ENCODE peak calls at places on chromosomes 2 and 18, in nine cellular contexts. One of them, this sample, is unnamed.

GRCh38 chr2:194735837-194736542 is 921.0 kb upstream of the SLC39A10 start:
- DNase-seq in B cell: no peak
- DNase-seq in HEK293T: no peak
- DNase-seq in RWPE1: peak
- DNase-seq in DMS 273 treated with DMSO at 0.1 percent for 48 hours: no peak
- DNase-seq in C1 segment of cervical spinal cord: no peak
- DNase-seq in GM04504: no peak
- DNase-seq in GM13976: no peak
- DNase-seq in stimulated activated naive B cell treated with anti-CD40 and anti-IgM and Interleukin-4, amounts not matched to agents 10 μg/mL and 1 μg/mL and 100 μg/mL, for 72 hours: no peak
- DNase-seq in this sample: no peak

GRCh38 chr2:8169443-8169842 is 512.4 kb upstream of the ID2 start:
- DNase-seq in B cell: no peak
- DNase-seq in HEK293T: no peak
- DNase-seq in RWPE1: no peak
- DNase-seq in DMS 273 treated with DMSO at 0.1 percent for 48 hours: no peak
- DNase-seq in C1 segment of cervical spinal cord: no peak
- DNase-seq in GM04504: peak
- DNase-seq in GM13976: no peak
- DNase-seq in stimulated activated naive B cell treated with anti-CD40 and anti-IgM and Interleukin-4, amounts not matched to agents 10 μg/mL and 1 μg/mL and 100 μg/mL, for 72 hours: no peak
- DNase-seq in this sample: no peak

GRCh38 chr2:19158211-19158610 is 200.2 kb downstream of the OSR1 start:
- DNase-seq in B cell: no peak
- DNase-seq in HEK293T: no peak
- DNase-seq in RWPE1: no peak
- DNase-seq in DMS 273 treated with DMSO at 0.1 percent for 48 hours: no peak
- DNase-seq in C1 segment of cervical spinal cord: no peak
- DNase-seq in GM04504: no peak
- DNase-seq in GM13976: no peak
- DNase-seq in stimulated activated naive B cell treated with anti-CD40 and anti-IgM and Interleukin-4, amounts not matched to agents 10 μg/mL and 1 μg/mL and 100 μg/mL, for 72 hours: no peak
- DNase-seq in this sample: no peak

GRCh38 chr2:120964819-120965218 is 229.2 kb downstream of the GLI2 start:
- DNase-seq in B cell: no peak
- DNase-seq in HEK293T: no peak
- DNase-seq in RWPE1: no peak
- DNase-seq in DMS 273 treated with DMSO at 0.1 percent for 48 hours: no peak
- DNase-seq in C1 segment of cervical spinal cord: no peak
- DNase-seq in GM04504: peak
- DNase-seq in GM13976: no peak
- DNase-seq in stimulated activated naive B cell treated with anti-CD40 and anti-IgM and Interleukin-4, amounts not matched to agents 10 μg/mL and 1 μg/mL and 100 μg/mL, for 72 hours: no peak
- DNase-seq in this sample: no peak

GRCh38 chr2:29063646-29064372 is 10.5 kb downstream of the PCARE start:
- DNase-seq in B cell: no peak
- DNase-seq in HEK293T: no peak
- DNase-seq in RWPE1: no peak
- DNase-seq in DMS 273 treated with DMSO at 0.1 percent for 48 hours: no peak
- DNase-seq in C1 segment of cervical spinal cord: no peak
- DNase-seq in GM04504: peak
- DNase-seq in GM13976: no peak
- DNase-seq in stimulated activated naive B cell treated with anti-CD40 and anti-IgM and Interleukin-4, amounts not matched to agents 10 μg/mL and 1 μg/mL and 100 μg/mL, for 72 hours: no peak
- DNase-seq in this sample: no peak

GRCh38 chr2:164913640-164914346 is 41.5 kb downstream of the SLC38A11 start:
- DNase-seq in B cell: peak
- DNase-seq in HEK293T: no peak
- DNase-seq in RWPE1: no peak
- DNase-seq in DMS 273 treated with DMSO at 0.1 percent for 48 hours: peak
- DNase-seq in C1 segment of cervical spinal cord: no peak
- DNase-seq in GM04504: no peak
- DNase-seq in GM13976: no peak
- DNase-seq in stimulated activated naive B cell treated with anti-CD40 and anti-IgM and Interleukin-4, amounts not matched to agents 10 μg/mL and 1 μg/mL and 100 μg/mL, for 72 hours: no peak
- DNase-seq in this sample: no peak

GRCh38 chr2:109020217-109020637 is 31.2 kb upstream of the EDAR start:
- DNase-seq in B cell: no peak
- DNase-seq in HEK293T: no peak
- DNase-seq in RWPE1: no peak
- DNase-seq in DMS 273 treated with DMSO at 0.1 percent for 48 hours: no peak
- DNase-seq in C1 segment of cervical spinal cord: no peak
- DNase-seq in GM04504: peak
- DNase-seq in GM13976: no peak
- DNase-seq in stimulated activated naive B cell treated with anti-CD40 and anti-IgM and Interleukin-4, amounts not matched to agents 10 μg/mL and 1 μg/mL and 100 μg/mL, for 72 hours: no peak
- DNase-seq in this sample: no peak

GRCh38 chr2:133579295-133579694 is 11.0 kb upstream of the NCKAP5 start:
- DNase-seq in B cell: no peak
- DNase-seq in HEK293T: no peak
- DNase-seq in RWPE1: peak
- DNase-seq in DMS 273 treated with DMSO at 0.1 percent for 48 hours: no peak
- DNase-seq in C1 segment of cervical spinal cord: no peak
- DNase-seq in GM04504: no peak
- DNase-seq in GM13976: no peak
- DNase-seq in stimulated activated naive B cell treated with anti-CD40 and anti-IgM and Interleukin-4, amounts not matched to agents 10 μg/mL and 1 μg/mL and 100 μg/mL, for 72 hours: no peak
- DNase-seq in this sample: no peak

GRCh38 chr18:7754725-7755181 is 187.6 kb downstream of the PTPRM start:
- DNase-seq in B cell: no peak
- DNase-seq in HEK293T: no peak
- DNase-seq in RWPE1: no peak
- DNase-seq in DMS 273 treated with DMSO at 0.1 percent for 48 hours: no peak
- DNase-seq in C1 segment of cervical spinal cord: no peak
- DNase-seq in GM04504: no peak
- DNase-seq in GM13976: no peak
- DNase-seq in stimulated activated naive B cell treated with anti-CD40 and anti-IgM and Interleukin-4, amounts not matched to agents 10 μg/mL and 1 μg/mL and 100 μg/mL, for 72 hours: no peak
- DNase-seq in this sample: no peak

GRCh38 chr2:174485763-174486613 is 841 bp downstream of the GPR155 start:
- DNase-seq in B cell: peak
- DNase-seq in HEK293T: peak
- DNase-seq in RWPE1: no peak
- DNase-seq in DMS 273 treated with DMSO at 0.1 percent for 48 hours: peak
- DNase-seq in C1 segment of cervical spinal cord: peak
- DNase-seq in GM04504: no peak
- DNase-seq in GM13976: peak
- DNase-seq in stimulated activated naive B cell treated with anti-CD40 and anti-IgM and Interleukin-4, amounts not matched to agents 10 μg/mL and 1 μg/mL and 100 μg/mL, for 72 hours: no peak
- DNase-seq in this sample: no peak

GRCh38 chr2:109499549-109499948 is 114.2 kb downstream of the SEPTIN10 start:
- DNase-seq in B cell: no peak
- DNase-seq in HEK293T: no peak
- DNase-seq in RWPE1: no peak
- DNase-seq in DMS 273 treated with DMSO at 0.1 percent for 48 hours: no peak
- DNase-seq in C1 segment of cervical spinal cord: no peak
- DNase-seq in GM04504: no peak
- DNase-seq in GM13976: no peak
- DNase-seq in stimulated activated naive B cell treated with anti-CD40 and anti-IgM and Interleukin-4, amounts not matched to agents 10 μg/mL and 1 μg/mL and 100 μg/mL, for 72 hours: no peak
- DNase-seq in this sample: no peak

GRCh38 chr2:201235865-201236811 is 24.2 kb upstream of the CASP8 start:
- DNase-seq in B cell: peak
- DNase-seq in HEK293T: peak
- DNase-seq in RWPE1: peak
- DNase-seq in DMS 273 treated with DMSO at 0.1 percent for 48 hours: no peak
- DNase-seq in C1 segment of cervical spinal cord: peak
- DNase-seq in GM04504: peak
- DNase-seq in GM13976: peak
- DNase-seq in stimulated activated naive B cell treated with anti-CD40 and anti-IgM and Interleukin-4, amounts not matched to agents 10 μg/mL and 1 μg/mL and 100 μg/mL, for 72 hours: no peak
- DNase-seq in this sample: no peak

GRCh38 chr18:79510046-79510685 is 114.4 kb downstream of the NFATC1 start:
- DNase-seq in B cell: no peak
- DNase-seq in HEK293T: no peak
- DNase-seq in RWPE1: no peak
- DNase-seq in DMS 273 treated with DMSO at 0.1 percent for 48 hours: no peak
- DNase-seq in C1 segment of cervical spinal cord: no peak
- DNase-seq in GM04504: no peak
- DNase-seq in GM13976: no peak
- DNase-seq in stimulated activated naive B cell treated with anti-CD40 and anti-IgM and Interleukin-4, amounts not matched to agents 10 μg/mL and 1 μg/mL and 100 μg/mL, for 72 hours: no peak
- DNase-seq in this sample: no peak

GRCh38 chr2:74525717-74526648 is at the start of gene DQX1:
- DNase-seq in B cell: peak
- DNase-seq in HEK293T: peak
- DNase-seq in RWPE1: peak
- DNase-seq in DMS 273 treated with DMSO at 0.1 percent for 48 hours: no peak
- DNase-seq in C1 segment of cervical spinal cord: no peak
- DNase-seq in GM04504: no peak
- DNase-seq in GM13976: peak
- DNase-seq in stimulated activated naive B cell treated with anti-CD40 and anti-IgM and Interleukin-4, amounts not matched to agents 10 μg/mL and 1 μg/mL and 100 μg/mL, for 72 hours: peak
- DNase-seq in this sample: peak

GRCh38 chr2:85369500-85369899 is 14.9 kb downstream of the ELMOD3 start:
- DNase-seq in B cell: no peak
- DNase-seq in HEK293T: no peak
- DNase-seq in RWPE1: no peak
- DNase-seq in DMS 273 treated with DMSO at 0.1 percent for 48 hours: no peak
- DNase-seq in C1 segment of cervical spinal cord: no peak
- DNase-seq in GM04504: no peak
- DNase-seq in GM13976: no peak
- DNase-seq in stimulated activated naive B cell treated with anti-CD40 and anti-IgM and Interleukin-4, amounts not matched to agents 10 μg/mL and 1 μg/mL and 100 μg/mL, for 72 hours: no peak
- DNase-seq in this sample: no peak

GRCh38 chr18:2979871-2980606 is 32.9 kb downstream of the LPIN2 start:
- DNase-seq in B cell: peak
- DNase-seq in HEK293T: no peak
- DNase-seq in RWPE1: no peak
- DNase-seq in DMS 273 treated with DMSO at 0.1 percent for 48 hours: no peak
- DNase-seq in C1 segment of cervical spinal cord: no peak
- DNase-seq in GM04504: no peak
- DNase-seq in GM13976: no peak
- DNase-seq in stimulated activated naive B cell treated with anti-CD40 and anti-IgM and Interleukin-4, amounts not matched to agents 10 μg/mL and 1 μg/mL and 100 μg/mL, for 72 hours: no peak
- DNase-seq in this sample: no peak

GRCh38 chr2:118242216-118242615 is 153.9 kb downstream of the INSIG2 start:
- DNase-seq in B cell: no peak
- DNase-seq in HEK293T: no peak
- DNase-seq in RWPE1: peak
- DNase-seq in DMS 273 treated with DMSO at 0.1 percent for 48 hours: no peak
- DNase-seq in C1 segment of cervical spinal cord: no peak
- DNase-seq in GM04504: no peak
- DNase-seq in GM13976: no peak
- DNase-seq in stimulated activated naive B cell treated with anti-CD40 and anti-IgM and Interleukin-4, amounts not matched to agents 10 μg/mL and 1 μg/mL and 100 μg/mL, for 72 hours: no peak
- DNase-seq in this sample: no peak

GRCh38 chr2:6866239-6866745 is 585 bp upstream of the CMPK2 start:
- DNase-seq in B cell: peak
- DNase-seq in HEK293T: peak
- DNase-seq in RWPE1: peak
- DNase-seq in DMS 273 treated with DMSO at 0.1 percent for 48 hours: no peak
- DNase-seq in C1 segment of cervical spinal cord: no peak
- DNase-seq in GM04504: no peak
- DNase-seq in GM13976: peak
- DNase-seq in stimulated activated naive B cell treated with anti-CD40 and anti-IgM and Interleukin-4, amounts not matched to agents 10 μg/mL and 1 μg/mL and 100 μg/mL, for 72 hours: no peak
- DNase-seq in this sample: no peak

GRCh38 chr2:234587341-234588053 is 90.6 kb upstream of the ARL4C start:
- DNase-seq in B cell: no peak
- DNase-seq in HEK293T: no peak
- DNase-seq in RWPE1: no peak
- DNase-seq in DMS 273 treated with DMSO at 0.1 percent for 48 hours: no peak
- DNase-seq in C1 segment of cervical spinal cord: no peak
- DNase-seq in GM04504: no peak
- DNase-seq in GM13976: no peak
- DNase-seq in stimulated activated naive B cell treated with anti-CD40 and anti-IgM and Interleukin-4, amounts not matched to agents 10 μg/mL and 1 μg/mL and 100 μg/mL, for 72 hours: no peak
- DNase-seq in this sample: no peak

GRCh38 chr2:160924936-160925353 is 235.3 kb upstream of the TANK start:
- DNase-seq in B cell: no peak
- DNase-seq in HEK293T: no peak
- DNase-seq in RWPE1: no peak
- DNase-seq in DMS 273 treated with DMSO at 0.1 percent for 48 hours: no peak
- DNase-seq in C1 segment of cervical spinal cord: no peak
- DNase-seq in GM04504: no peak
- DNase-seq in GM13976: no peak
- DNase-seq in stimulated activated naive B cell treated with anti-CD40 and anti-IgM and Interleukin-4, amounts not matched to agents 10 μg/mL and 1 μg/mL and 100 μg/mL, for 72 hours: no peak
- DNase-seq in this sample: no peak

GRCh38 chr2:85998071-85998991 is 107.4 kb downstream of the POLR1A start:
- DNase-seq in B cell: no peak
- DNase-seq in HEK293T: no peak
- DNase-seq in RWPE1: no peak
- DNase-seq in DMS 273 treated with DMSO at 0.1 percent for 48 hours: peak
- DNase-seq in C1 segment of cervical spinal cord: peak
- DNase-seq in GM04504: no peak
- DNase-seq in GM13976: no peak
- DNase-seq in stimulated activated naive B cell treated with anti-CD40 and anti-IgM and Interleukin-4, amounts not matched to agents 10 μg/mL and 1 μg/mL and 100 μg/mL, for 72 hours: no peak
- DNase-seq in this sample: no peak

GRCh38 chr2:176099737-176100546 is at the start of gene HOXD12:
- DNase-seq in B cell: no peak
- DNase-seq in HEK293T: no peak
- DNase-seq in RWPE1: no peak
- DNase-seq in DMS 273 treated with DMSO at 0.1 percent for 48 hours: no peak
- DNase-seq in C1 segment of cervical spinal cord: no peak
- DNase-seq in GM04504: no peak
- DNase-seq in GM13976: no peak
- DNase-seq in stimulated activated naive B cell treated with anti-CD40 and anti-IgM and Interleukin-4, amounts not matched to agents 10 μg/mL and 1 μg/mL and 100 μg/mL, for 72 hours: no peak
- DNase-seq in this sample: no peak

GRCh38 chr18:63161728-63162195 is 157.8 kb downstream of the BCL2 start:
- DNase-seq in B cell: peak
- DNase-seq in HEK293T: no peak
- DNase-seq in RWPE1: peak
- DNase-seq in DMS 273 treated with DMSO at 0.1 percent for 48 hours: no peak
- DNase-seq in C1 segment of cervical spinal cord: no peak
- DNase-seq in GM04504: peak
- DNase-seq in GM13976: peak
- DNase-seq in stimulated activated naive B cell treated with anti-CD40 and anti-IgM and Interleukin-4, amounts not matched to agents 10 μg/mL and 1 μg/mL and 100 μg/mL, for 72 hours: peak
- DNase-seq in this sample: no peak

GRCh38 chr2:26757873-26758789 is 6.0 kb upstream of the SLC35F6 start:
- DNase-seq in B cell: no peak
- DNase-seq in HEK293T: no peak
- DNase-seq in RWPE1: peak
- DNase-seq in DMS 273 treated with DMSO at 0.1 percent for 48 hours: no peak
- DNase-seq in C1 segment of cervical spinal cord: no peak
- DNase-seq in GM04504: peak
- DNase-seq in GM13976: no peak
- DNase-seq in stimulated activated naive B cell treated with anti-CD40 and anti-IgM and Interleukin-4, amounts not matched to agents 10 μg/mL and 1 μg/mL and 100 μg/mL, for 72 hours: peak
- DNase-seq in this sample: no peak

GRCh38 chr2:118016911-118017310 is 3.0 kb upstream of the CCDC93 start:
- DNase-seq in B cell: no peak
- DNase-seq in HEK293T: no peak
- DNase-seq in RWPE1: no peak
- DNase-seq in DMS 273 treated with DMSO at 0.1 percent for 48 hours: no peak
- DNase-seq in C1 segment of cervical spinal cord: no peak
- DNase-seq in GM04504: no peak
- DNase-seq in GM13976: no peak
- DNase-seq in stimulated activated naive B cell treated with anti-CD40 and anti-IgM and Interleukin-4, amounts not matched to agents 10 μg/mL and 1 μg/mL and 100 μg/mL, for 72 hours: no peak
- DNase-seq in this sample: no peak